ENCODE peak calls at places on chromosomes 2 and 18, in nine cellular contexts. S is HFFc6; R is breast epithelium; P is activated T-cell treated with anti-CD3 and anti-CD28 coated beads for 1 hour; X is dorsolateral prefrontal cortex; B is NCI-H1092 treated with DMSO at 0.1 percent for 48 hours; H is Right ventricle myocardium superior; A is CD4-positive, alpha-beta memory T cell; F is progenitor cell of endocrine pancreas. L is an unnamed sample.
A peak's percentile ranks its signal among the peaks of the same experiment; 100 is the strongest.

GRCh38 chr18:46388295-46388694 is 268.7 kb downstream of the LOXHD1 start:
- DNase-seq in S (no peak), R (peak; percentile 77), P (no peak), X (no peak), B (no peak), H (no peak), A (no peak), F (no peak), L (no peak)

GRCh38 chr2:10278029-10278762 is 24.5 kb upstream of the HPCAL1 start:
- DNase-seq in S (peak; percentile 37), R (peak; percentile 63), P (no peak), X (no peak), B (no peak), H (peak; percentile 85), A (no peak), F (no peak), L (peak; percentile 78)

GRCh38 chr18:63676526-63676925 is 14.8 kb upstream of the SERPINB3 start:
- DNase-seq in S (no peak), R (no peak), P (no peak), X (no peak), B (peak; percentile 31), H (no peak), A (no peak), F (no peak), L (no peak)

GRCh38 chr2:29783696-29784095 is 137.7 kb downstream of the ALK start:
- DNase-seq in S (no peak), R (no peak), P (no peak), X (no peak), B (no peak), H (no peak), A (no peak), F (no peak), L (no peak)

GRCh38 chr2:222993920-222994650 is 57.9 kb upstream of the KCNE4 start:
- DNase-seq in S (peak; percentile 89), R (peak; percentile 72), P (no peak), X (peak; percentile 75), B (peak; percentile 13), H (peak; percentile 88), A (no peak), F (no peak), L (peak; percentile 85)

GRCh38 chr18:23228102-23229051 is 93.1 kb downstream of the CABLES1 start:
- DNase-seq in S (no peak), R (no peak), P (no peak), X (no peak), B (peak; percentile 85), H (peak; percentile 62), A (no peak), F (no peak), L (no peak)

GRCh38 chr18:35005963-35006577 is 35.1 kb upstream of the MAPRE2 start:
- DNase-seq in S (peak; percentile 62), R (no peak), P (no peak), X (peak; percentile 5), B (peak; percentile 68), H (no peak), A (peak; percentile 51), F (no peak), L (no peak)

GRCh38 chr2:234670052-234670451 is 173.2 kb upstream of the ARL4C start:
- DNase-seq in S (peak; percentile 67), R (no peak), P (no peak), X (no peak), B (no peak), H (no peak), A (no peak), F (no peak), L (no peak)

GRCh38 chr2:157785200-157785599 is 90.9 kb downstream of the ACVR1 start:
- DNase-seq in S (no peak), R (no peak), P (no peak), X (no peak), B (peak; percentile 26), H (no peak), A (no peak), F (no peak), L (no peak)

GRCh38 chr2:210442869-210443268 is 33.7 kb downstream of the LANCL1 start:
- DNase-seq in S (no peak), R (no peak), P (no peak), X (no peak), B (no peak), H (no peak), A (no peak), F (no peak), L (no peak)

GRCh38 chr2:151947524-151948165 is 119.4 kb upstream of the ARL5A start:
- DNase-seq in S (no peak), R (peak; percentile 24), P (no peak), X (peak; percentile 39), B (no peak), H (peak; percentile 45), A (no peak), F (no peak), L (peak; percentile 35)

GRCh38 chr2:3728104-3729054 is 25.0 kb downstream of the DCDC2C start:
- DNase-seq in S (no peak), R (no peak), P (no peak), X (no peak), B (peak; percentile 31), H (no peak), A (no peak), F (no peak), L (no peak)

GRCh38 chr2:48124592-48124991 is 218.3 kb upstream of the FBXO11 start:
- DNase-seq in S (no peak), R (no peak), P (no peak), X (no peak), B (no peak), H (no peak), A (no peak), F (no peak), L (no peak)

GRCh38 chr2:238908960-238909951 is 61.4 kb downstream of the TWIST2 start:
- DNase-seq in S (peak; percentile 75), R (no peak), P (no peak), X (no peak), B (no peak), H (peak; percentile 81), A (no peak), F (no peak), L (peak; percentile 67)

GRCh38 chr2:174764281-174765063 is at the start of gene CHRNA1:
- DNase-seq in S (peak; percentile 40), R (no peak), P (no peak), X (no peak), B (peak; percentile 67), H (no peak), A (no peak), F (no peak), L (no peak)

GRCh38 chr2:174901075-174901474 is 104.1 kb downstream of the CHN1 start:
- DNase-seq in S (peak; percentile 38), R (no peak), P (no peak), X (no peak), B (no peak), H (no peak), A (peak; percentile 8), F (no peak), L (no peak)

GRCh38 chr2:30234180-30234971 is 3.0 kb downstream of the LBH start:
- DNase-seq in S (peak; percentile 83), R (peak; percentile 49), P (peak; percentile 27), X (no peak), B (no peak), H (no peak), A (peak; percentile 36), F (no peak), L (no peak)

GRCh38 chr2:62415019-62415431 is 91.0 kb downstream of the TMEM17 start:
- DNase-seq in S (no peak), R (no peak), P (no peak), X (no peak), B (no peak), H (peak; percentile 45), A (no peak), F (no peak), L (no peak)

GRCh38 chr18:2958819-2959298 is 54.1 kb downstream of the LPIN2 start:
- DNase-seq in S (no peak), R (peak; percentile 31), P (no peak), X (no peak), B (no peak), H (no peak), A (no peak), F (no peak), L (no peak)

GRCh38 chr2:239826786-239827510 is 198.2 kb downstream of the NDUFA10 start:
- DNase-seq in S (no peak), R (peak; percentile 11), P (no peak), X (no peak), B (no peak), H (no peak), A (no peak), F (peak; percentile 4), L (no peak)

GRCh38 chr18:47604041-47604440 is 326.4 kb downstream of the SMAD2 start:
- DNase-seq in S (no peak), R (no peak), P (no peak), X (no peak), B (no peak), H (no peak), A (no peak), F (no peak), L (no peak)

GRCh38 chr2:150548527-150548926 is 61.1 kb upstream of the RND3 start:
- DNase-seq in S (peak; percentile 24), R (no peak), P (no peak), X (no peak), B (no peak), H (no peak), A (no peak), F (no peak), L (no peak)

GRCh38 chr2:97796465-97797126 is 83.2 kb downstream of the ZAP70 start:
- DNase-seq in S (no peak), R (no peak), P (no peak), X (no peak), B (no peak), H (no peak), A (no peak), F (no peak), L (no peak)

GRCh38 chr2:55888941-55889340 is 34.6 kb downstream of the EFEMP1 start:
- DNase-seq in S (peak; percentile 8), R (no peak), P (no peak), X (no peak), B (no peak), H (peak; percentile 69), A (no peak), F (no peak), L (peak; percentile 43)

GRCh38 chr2:8514748-8515389 is 167.0 kb upstream of the ID2 start:
- DNase-seq in S (no peak), R (no peak), P (no peak), X (no peak), B (no peak), H (no peak), A (peak; percentile 8), F (no peak), L (no peak)

GRCh38 chr18:23498877-23499570 is 4.3 kb upstream of the RMC1 start:
- DNase-seq in S (peak; percentile 80), R (peak; percentile 47), P (peak; percentile 64), X (peak; percentile 23), B (peak; percentile 52), H (peak; percentile 70), A (peak; percentile 71), F (no peak), L (peak; percentile 72)

GRCh38 chr2:37858197-37858711 is 66.8 kb upstream of the RMDN2 start:
- DNase-seq in S (peak; percentile 78), R (peak; percentile 61), P (no peak), X (no peak), B (no peak), H (no peak), A (no peak), F (no peak), L (no peak)

GRCh38 chr2:121502781-121503180 is 27.9 kb upstream of the RNU4ATAC start:
- DNase-seq in S (peak; percentile 38), R (no peak), P (no peak), X (no peak), B (no peak), H (no peak), A (no peak), F (no peak), L (no peak)

GRCh38 chr2:112137516-112138142 is 556 bp upstream of the FBLN7 start:
- DNase-seq in S (peak; percentile 10), R (no peak), P (no peak), X (no peak), B (no peak), H (no peak), A (no peak), F (no peak), L (no peak)

GRCh38 chr18:31447530-31448191 is at the start of gene DSG3:
- DNase-seq in S (no peak), R (peak; percentile 39), P (no peak), X (no peak), B (no peak), H (no peak), A (no peak), F (no peak), L (no peak)

GRCh38 chr18:32714571-32715148 is 58.2 kb downstream of the KLHL14 start:
- DNase-seq in S (peak; percentile 10), R (peak; percentile 33), P (no peak), X (peak; percentile 6), B (peak; percentile 88), H (no peak), A (peak; percentile 19), F (peak; percentile 18), L (no peak)

L was measured in left cardiac atrium.